ENCODE peak calls at places on chromosomes 2 and 18, in five cellular contexts. One of them, this sample, is unnamed.

GRCh38 chr18:57579928-57580327 is 6.6 kb downstream of the FECH start:
- DNase-seq in neuronal stem cell: no peak
- DNase-seq in neural progenitor cell: no peak
- DNase-seq in hepatocyte: no peak
- DNase-seq in PC-3: no peak
- DNase-seq in this sample: no peak

GRCh38 chr2:36403675-36404230 is 48.2 kb downstream of the CRIM1 start:
- DNase-seq in hepatocyte: no peak
- DNase-seq in PC-3: peak; percentile 99
- DNase-seq in neuronal stem cell: no peak
- DNase-seq in neural progenitor cell: no peak
- DNase-seq in this sample: peak; percentile 89

GRCh38 chr2:129754431-129754830 is 225.0 kb upstream of the RAB6C start:
- DNase-seq in neural progenitor cell: no peak
- DNase-seq in PC-3: no peak
- DNase-seq in hepatocyte: no peak
- DNase-seq in neuronal stem cell: no peak
- DNase-seq in this sample: no peak

GRCh38 chr2:190535586-190535985 is 1.1 kb upstream of the NEMP2 start:
- DNase-seq in neural progenitor cell: no peak
- DNase-seq in neuronal stem cell: no peak
- DNase-seq in hepatocyte: no peak
- DNase-seq in PC-3: no peak
- DNase-seq in this sample: no peak

GRCh38 chr18:35099911-35100310 is 58.7 kb downstream of the MAPRE2 start:
- DNase-seq in neural progenitor cell: no peak
- DNase-seq in hepatocyte: no peak
- DNase-seq in neuronal stem cell: no peak
- DNase-seq in PC-3: no peak
- DNase-seq in this sample: no peak

GRCh38 chr18:54254265-54254758 is 15.0 kb upstream of the POLI start:
- DNase-seq in hepatocyte: peak; percentile 69
- DNase-seq in neural progenitor cell: no peak
- DNase-seq in neuronal stem cell: no peak
- DNase-seq in PC-3: peak; percentile 77
- DNase-seq in this sample: peak; percentile 26

GRCh38 chr2:233418761-233419625 is 64.7 kb downstream of the DGKD start:
- DNase-seq in neuronal stem cell: no peak
- DNase-seq in hepatocyte: no peak
- DNase-seq in PC-3: peak; percentile 81
- DNase-seq in neural progenitor cell: no peak
- DNase-seq in this sample: peak; percentile 94

GRCh38 chr2:16644204-16644925 is 21.3 kb downstream of the CYRIA start:
- DNase-seq in neural progenitor cell: no peak
- DNase-seq in hepatocyte: no peak
- DNase-seq in PC-3: no peak
- DNase-seq in neuronal stem cell: no peak
- DNase-seq in this sample: peak; percentile 51

GRCh38 chr2:196931555-196931954 is 5.0 kb upstream of the PGAP1 start:
- DNase-seq in hepatocyte: no peak
- DNase-seq in PC-3: no peak
- DNase-seq in neural progenitor cell: no peak
- DNase-seq in neuronal stem cell: no peak
- DNase-seq in this sample: no peak

GRCh38 chr2:241195506-241196130 is 7.1 kb downstream of the ANO7 start:
- DNase-seq in neuronal stem cell: no peak
- DNase-seq in hepatocyte: no peak
- DNase-seq in neural progenitor cell: no peak
- DNase-seq in PC-3: no peak
- DNase-seq in this sample: no peak
- H3K4me2 ChIP-seq in neuronal stem cell: no peak overlapping the region
- H3K4me2 ChIP-seq in hepatocyte: no peak overlapping the region
- H3K4me2 ChIP-seq in neural progenitor cell: no peak overlapping the region
- H3K4me2 ChIP-seq in PC-3: no peak overlapping the region
- H3K4me2 ChIP-seq in this sample: no peak overlapping the region

GRCh38 chr2:128422571-128422970 is 103.9 kb upstream of the HS6ST1 start:
- DNase-seq in PC-3: peak; percentile 77
- DNase-seq in hepatocyte: no peak
- DNase-seq in neural progenitor cell: no peak
- DNase-seq in neuronal stem cell: no peak
- DNase-seq in this sample: peak; percentile 44
- H3K4me2 ChIP-seq in PC-3: peak overlapping the region; percentile 7
- H3K4me2 ChIP-seq in hepatocyte: no peak overlapping the region
- H3K4me2 ChIP-seq in neural progenitor cell: no peak overlapping the region
- H3K4me2 ChIP-seq in neuronal stem cell: no peak overlapping the region
- H3K4me2 ChIP-seq in this sample: no peak overlapping the region

DNA sequence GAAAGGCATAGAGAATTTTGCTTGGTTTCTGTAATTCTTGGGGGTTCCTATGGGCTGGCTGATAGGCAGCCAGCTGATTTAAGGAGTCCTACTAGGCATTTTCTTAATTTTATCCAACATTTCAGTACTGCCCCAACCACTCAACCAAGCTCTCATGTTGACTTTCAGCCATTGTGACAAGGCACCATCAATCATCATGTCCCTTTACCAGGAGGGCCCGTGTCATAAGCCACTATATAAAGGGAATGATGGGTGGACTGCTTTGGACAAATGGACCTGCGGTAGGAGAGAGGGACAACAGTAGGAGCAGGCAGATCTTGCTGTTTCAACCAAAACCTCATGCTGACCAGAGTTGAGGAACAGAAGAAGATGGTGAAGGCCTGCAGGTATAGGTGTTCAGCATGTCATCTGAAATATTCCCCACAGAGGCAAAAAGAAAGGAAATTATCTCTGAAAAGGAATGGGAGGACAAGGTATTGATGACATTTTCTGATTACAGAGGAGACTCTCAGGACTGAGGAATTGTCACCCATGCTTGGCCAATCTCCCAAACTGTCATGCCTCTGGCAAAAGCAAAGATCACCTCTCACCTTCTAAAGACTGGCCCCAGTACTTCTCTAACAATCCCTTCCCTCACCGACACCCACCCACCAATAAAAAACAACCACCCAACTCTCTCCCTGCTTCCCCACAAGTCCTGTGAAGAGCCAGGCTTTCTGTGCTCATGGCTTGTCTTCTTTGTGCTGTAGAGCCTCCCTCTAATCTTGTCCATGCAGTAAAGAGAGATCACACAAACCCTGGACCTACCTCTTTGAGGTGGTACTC is 10.9 kb upstream of the TNP1 start:
- DNase-seq in hepatocyte: no peak
- DNase-seq in neural progenitor cell: no peak
- DNase-seq in PC-3: no peak
- DNase-seq in neuronal stem cell: no peak
- DNase-seq in this sample: no peak
- H3K4me2 ChIP-seq in hepatocyte: peak overlapping the region; percentile 20
- H3K4me2 ChIP-seq in neural progenitor cell: no peak overlapping the region
- H3K4me2 ChIP-seq in PC-3: no peak overlapping the region
- H3K4me2 ChIP-seq in neuronal stem cell: no peak overlapping the region
- H3K4me2 ChIP-seq in this sample: no peak overlapping the region

DNA sequence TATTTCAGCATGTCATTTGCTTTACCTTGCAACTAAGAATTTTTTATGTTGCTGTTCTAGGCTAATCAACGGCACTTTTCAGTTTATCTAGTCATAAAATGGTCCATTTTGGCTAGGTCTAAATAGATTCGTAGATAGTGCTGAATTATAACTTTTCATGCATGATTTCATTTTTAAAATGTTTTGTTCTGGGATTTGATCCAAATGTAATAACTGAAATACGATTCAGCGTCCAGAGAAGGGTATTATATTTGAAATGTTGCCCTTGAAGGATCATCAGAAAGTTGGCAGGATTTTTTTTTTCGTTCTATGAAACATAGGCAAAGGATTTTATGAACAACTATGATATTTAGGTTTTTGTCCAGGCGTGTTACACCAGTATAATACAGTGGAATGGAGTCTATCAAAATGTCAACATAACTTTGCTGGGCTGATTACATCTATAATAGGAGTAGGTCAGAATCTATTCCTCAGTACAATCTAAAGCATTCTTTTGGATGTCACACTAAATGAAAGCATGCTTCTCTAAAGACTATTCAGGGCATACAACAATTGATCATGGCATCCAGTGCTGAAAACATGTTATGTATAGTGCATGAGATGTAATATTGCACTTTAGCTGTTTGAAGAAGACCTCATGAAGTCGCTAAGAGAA is 24.8 kb downstream of the TTC27 start:
- DNase-seq in hepatocyte: no peak
- DNase-seq in neural progenitor cell: no peak
- DNase-seq in neuronal stem cell: no peak
- DNase-seq in PC-3: no peak
- DNase-seq in this sample: no peak
- H3K4me2 ChIP-seq in hepatocyte: no peak overlapping the region
- H3K4me2 ChIP-seq in neural progenitor cell: no peak overlapping the region
- H3K4me2 ChIP-seq in neuronal stem cell: no peak overlapping the region
- H3K4me2 ChIP-seq in PC-3: no peak overlapping the region
- H3K4me2 ChIP-seq in this sample: no peak overlapping the region

GRCh38 chr18:44701227-44701626 is 20.5 kb downstream of the SETBP1 start:
- DNase-seq in PC-3: no peak
- DNase-seq in neuronal stem cell: no peak
- DNase-seq in neural progenitor cell: no peak
- DNase-seq in hepatocyte: no peak
- DNase-seq in this sample: no peak
- H3K4me2 ChIP-seq in PC-3: no peak overlapping the region
- H3K4me2 ChIP-seq in neuronal stem cell: no peak overlapping the region
- H3K4me2 ChIP-seq in neural progenitor cell: no peak overlapping the region
- H3K4me2 ChIP-seq in hepatocyte: no peak overlapping the region
- H3K4me2 ChIP-seq in this sample: no peak overlapping the region

DNA sequence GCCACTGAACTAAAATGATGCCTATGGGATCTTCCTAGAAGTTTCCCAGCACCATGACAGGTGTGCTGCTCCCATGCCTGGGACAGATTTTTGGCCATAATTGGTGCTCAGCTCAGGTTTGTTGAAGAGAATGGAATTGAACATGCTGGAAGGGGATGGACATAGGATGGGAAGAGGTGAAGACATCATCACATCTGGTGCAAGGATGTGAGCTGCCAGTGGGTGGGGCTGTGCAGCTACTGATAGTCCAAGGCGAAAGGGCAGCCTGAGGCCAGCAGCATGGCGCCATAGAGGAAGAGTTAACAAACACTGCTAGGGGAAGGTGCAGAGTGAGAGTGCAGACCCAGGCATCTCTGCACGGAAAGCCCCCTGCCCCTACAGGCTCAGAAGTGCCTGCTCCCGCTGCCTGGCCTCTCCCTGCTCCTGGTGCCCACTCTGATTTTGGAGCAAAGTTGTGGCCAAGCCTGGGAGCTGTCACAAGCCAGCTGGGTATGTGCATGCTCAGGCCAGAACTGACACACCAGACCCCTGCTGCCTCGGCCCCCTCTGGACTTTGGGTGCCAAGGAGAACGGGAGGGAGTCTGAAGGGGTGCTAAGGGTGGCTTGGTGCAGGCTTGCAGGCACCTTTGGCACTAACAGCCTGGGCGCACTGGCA is 178.6 kb downstream of the ZBTB7C start:
- DNase-seq in neural progenitor cell: peak; percentile 87
- DNase-seq in neuronal stem cell: peak; percentile 61
- DNase-seq in PC-3: peak; percentile 48
- DNase-seq in hepatocyte: peak; percentile 80
- DNase-seq in this sample: peak; percentile 65
- H3K4me2 ChIP-seq in neural progenitor cell: no peak overlapping the region
- H3K4me2 ChIP-seq in neuronal stem cell: no peak overlapping the region
- H3K4me2 ChIP-seq in PC-3: no peak overlapping the region
- H3K4me2 ChIP-seq in hepatocyte: no peak overlapping the region
- H3K4me2 ChIP-seq in this sample: no peak overlapping the region

DNA sequence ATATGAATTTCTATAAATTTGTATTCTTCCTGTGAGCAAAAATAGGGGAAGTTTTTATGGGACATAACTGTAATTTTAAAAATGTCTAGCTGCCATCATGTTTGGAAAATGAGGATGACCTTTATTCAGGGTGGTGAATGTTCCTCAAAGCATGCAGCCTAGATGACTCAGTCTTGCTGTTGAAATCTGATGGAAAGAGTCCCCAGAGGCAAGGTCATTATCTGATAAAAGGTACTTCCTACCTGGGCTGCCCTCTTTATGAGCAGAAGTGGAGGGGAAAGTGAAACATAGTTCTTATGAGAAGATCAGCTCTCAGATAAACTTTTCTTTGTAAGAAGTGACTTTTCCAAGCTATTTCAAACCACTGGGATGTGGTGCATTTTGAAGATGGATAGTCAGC is 1144.7 kb upstream of the PIK3C3 start:
- DNase-seq in neural progenitor cell: no peak
- DNase-seq in hepatocyte: peak; percentile 23
- DNase-seq in neuronal stem cell: no peak
- DNase-seq in PC-3: peak; percentile 54
- DNase-seq in this sample: peak; percentile 21
- H3K4me2 ChIP-seq in neural progenitor cell: no peak overlapping the region
- H3K4me2 ChIP-seq in hepatocyte: no peak overlapping the region
- H3K4me2 ChIP-seq in neuronal stem cell: no peak overlapping the region
- H3K4me2 ChIP-seq in PC-3: no peak overlapping the region
- H3K4me2 ChIP-seq in this sample: no peak overlapping the region

This sample was measured in mesenchymal stem cell.